ENCODE peak calls at places on chromosomes 6 and 20, in ten cellular contexts. G, I, F, P, Z, U, A, X, Q and E are unnamed samples.
A peak's percentile ranks its signal among the peaks of the same experiment; 100 is the strongest.

GRCh38 chr6:113894712-113895674 is 37.8 kb downstream of the MARCKS start:
- DNase-seq in G (no peak), I (no peak), F (peak; percentile 46), P (no peak), Z (peak; percentile 67), U (peak; percentile 44), A (no peak), X (no peak), Q (no peak), E (no peak)

GRCh38 chr6:134176283-134176975 is 124.0 kb upstream of the SLC2A12 start:
- DNase-seq in G (peak; percentile 49), I (peak; percentile 68), F (peak; percentile 18), P (peak; percentile 69), Z (peak; percentile 71), U (peak; percentile 58), A (no peak), X (no peak), Q (no peak), E (peak; percentile 73)

GRCh38 chr20:37734228-37734980 is 40.6 kb downstream of the CTNNBL1 start:
- DNase-seq in G (no peak), I (no peak), F (peak; percentile 90), P (no peak), Z (peak; percentile 75), U (peak; percentile 63), A (peak; percentile 17), X (peak; percentile 37), Q (no peak), E (peak; percentile 71)

GRCh38 chr6:25499851-25500250 is 152.2 kb upstream of the SCGN start:
- DNase-seq in G (no peak), I (no peak), F (no peak), P (no peak), Z (peak; percentile 72), U (peak; percentile 25), A (no peak), X (no peak), Q (no peak), E (peak; percentile 25)

GRCh38 chr6:22886881-22887581 is 317.7 kb downstream of the HDGFL1 start:
- DNase-seq in G (no peak), I (no peak), F (no peak), P (no peak), Z (peak; percentile 96), U (peak; percentile 75), A (peak; percentile 60), X (no peak), Q (no peak), E (peak; percentile 59)

GRCh38 chr20:8272758-8273157 is 140.7 kb downstream of the PLCB1 start:
- DNase-seq in G (no peak), I (no peak), F (no peak), P (no peak), Z (no peak), U (no peak), A (no peak), X (no peak), Q (no peak), E (no peak)

GRCh38 chr20:24646331-24646730 is 176.9 kb downstream of the SYNDIG1 start:
- DNase-seq in G (no peak), I (no peak), F (no peak), P (no peak), Z (no peak), U (no peak), A (no peak), X (no peak), Q (no peak), E (no peak)

GRCh38 chr6:166955865-166956443 is 396 bp downstream of the RNASET2 start:
- DNase-seq in G (no peak), I (peak; percentile 59), F (no peak), P (peak; percentile 87), Z (peak; percentile 43), U (no peak), A (peak; percentile 45), X (no peak), Q (no peak), E (peak; percentile 28)

GRCh38 chr6:151763938-151764680 is 43.4 kb upstream of the ESR1 start:
- DNase-seq in G (peak; percentile 95), I (peak; percentile 94), F (peak; percentile 89), P (peak; percentile 90), Z (peak; percentile 87), U (peak; percentile 88), A (peak; percentile 46), X (peak; percentile 66), Q (peak; percentile 53), E (peak; percentile 91)

GRCh38 chr6:151762817-151763216 is 44.7 kb upstream of the ESR1 start:
- DNase-seq in G (no peak), I (no peak), F (no peak), P (no peak), Z (no peak), U (no peak), A (no peak), X (no peak), Q (no peak), E (no peak)

GRCh38 chr6:151765444-151765886 is 42.0 kb upstream of the ESR1 start:
- DNase-seq in G (peak; percentile 70), I (peak; percentile 56), F (peak; percentile 91), P (peak; percentile 66), Z (peak; percentile 88), U (peak; percentile 89), A (peak; percentile 63), X (peak; percentile 76), Q (peak; percentile 64), E (peak; percentile 94)

GRCh38 chr6:151760486-151760885 is 47.0 kb upstream of the ESR1 start:
- DNase-seq in G (no peak), I (no peak), F (no peak), P (no peak), Z (no peak), U (no peak), A (no peak), X (no peak), Q (no peak), E (no peak)

DNA sequence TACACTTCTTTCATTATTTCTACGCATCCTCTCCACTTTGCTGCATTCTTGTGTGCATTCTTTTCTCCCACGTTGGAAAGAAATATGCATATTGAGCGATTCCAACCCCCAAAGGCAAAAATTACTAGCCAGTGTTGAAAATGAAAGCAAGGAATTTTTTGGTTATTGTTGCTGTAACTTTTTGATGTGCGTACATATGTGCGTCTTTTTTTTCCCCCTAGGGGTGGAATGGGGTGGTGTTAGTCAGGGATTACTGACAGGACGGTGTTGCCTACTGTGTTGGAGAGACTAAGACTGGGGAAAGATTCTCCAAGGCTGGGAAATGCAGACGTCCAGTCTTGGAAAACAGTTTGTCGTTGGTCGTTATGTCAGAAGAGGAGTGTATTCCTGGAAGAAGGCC is 44.2 kb upstream of the ESR1 start:
- DNase-seq in G (no peak), I (no peak), F (peak; percentile 69), P (peak; percentile 34), Z (peak; percentile 28), U (peak; percentile 67), A (no peak), X (no peak), Q (no peak), E (peak; percentile 70)
- H3K4me3 ChIP-seq in G (peak overlapping the region; percentile 21), I (no peak overlapping the region), F (peak overlapping the region; percentile 29), P (no peak overlapping the region), Z (peak overlapping the region; percentile 32), U (peak overlapping the region; percentile 49), A (no peak overlapping the region), X (peak overlapping the region; percentile 35), Q (no peak overlapping the region), E (peak overlapping the region; percentile 52)

DNA sequence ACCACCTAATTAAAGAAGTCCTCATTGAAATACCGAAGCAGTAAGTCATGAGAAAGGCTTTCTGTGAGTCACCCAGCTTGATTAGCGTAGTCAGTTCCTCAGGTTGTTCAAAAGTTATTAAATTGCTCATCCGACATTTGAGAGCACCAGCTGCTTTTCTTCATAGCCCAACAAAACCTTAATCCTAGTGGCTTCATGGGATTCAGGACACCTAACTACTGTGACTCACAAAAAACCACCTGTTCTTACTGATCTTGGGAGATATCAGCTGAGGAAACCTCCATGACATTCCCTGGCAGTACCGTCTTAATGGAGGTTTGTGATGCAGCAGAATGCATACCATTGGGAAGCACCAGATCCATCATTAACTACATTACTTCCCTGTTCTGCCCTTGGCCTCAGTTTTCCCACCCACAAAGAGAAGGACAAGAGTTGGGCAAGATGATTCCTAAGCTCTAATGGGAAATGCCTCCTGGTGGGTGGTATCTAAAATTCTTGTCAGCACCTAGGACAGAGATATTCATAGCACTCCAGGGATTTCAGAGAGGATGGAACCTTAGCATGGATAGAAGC is 103.8 kb downstream of the KHDC1L start:
- DNase-seq in G (no peak), I (no peak), F (peak; percentile 47), P (no peak), Z (peak; percentile 77), U (peak; percentile 56), A (no peak), X (peak; percentile 29), Q (no peak), E (peak; percentile 29)
- TF ChIP-seq CTCF in G (no peak), I (no peak), F (peak; percentile 21), P (no peak), Z (no peak), U (peak; percentile 31), A (no peak), X (peak; percentile 38), Q (no peak), E (peak; percentile 38)

DNA sequence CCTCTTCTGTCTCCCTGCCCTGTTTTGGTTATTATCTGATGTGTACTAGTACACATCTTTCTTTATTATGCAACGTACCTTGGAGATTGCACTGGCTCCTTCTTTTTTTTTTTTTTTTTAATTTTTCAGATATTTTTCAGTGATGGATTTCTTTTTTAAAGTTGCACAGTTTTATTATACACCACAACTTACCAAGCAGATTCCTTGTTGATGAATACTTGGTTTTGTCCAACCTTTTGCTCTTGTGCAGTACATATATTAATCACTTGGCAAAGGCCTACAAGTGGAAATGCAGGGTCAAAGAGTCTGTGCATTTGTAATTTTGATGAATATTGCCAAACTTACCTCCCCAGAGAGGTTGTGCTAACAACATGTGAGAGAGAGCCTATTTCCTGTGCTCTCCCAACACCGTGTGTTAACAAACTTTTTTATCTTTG is 50.1 kb upstream of the RNF24 start:
- DNase-seq in G (no peak), I (no peak), F (peak; percentile 100), P (no peak), Z (peak; percentile 87), U (peak; percentile 96), A (no peak), X (peak; percentile 89), Q (no peak), E (peak; percentile 95)
- H3K4me3 ChIP-seq in G (no peak overlapping the region), I (no peak overlapping the region), F (no peak overlapping the region), P (no peak overlapping the region), Z (no peak overlapping the region), U (no peak overlapping the region), A (no peak overlapping the region), X (no peak overlapping the region), Q (no peak overlapping the region), E (no peak overlapping the region)

DNA sequence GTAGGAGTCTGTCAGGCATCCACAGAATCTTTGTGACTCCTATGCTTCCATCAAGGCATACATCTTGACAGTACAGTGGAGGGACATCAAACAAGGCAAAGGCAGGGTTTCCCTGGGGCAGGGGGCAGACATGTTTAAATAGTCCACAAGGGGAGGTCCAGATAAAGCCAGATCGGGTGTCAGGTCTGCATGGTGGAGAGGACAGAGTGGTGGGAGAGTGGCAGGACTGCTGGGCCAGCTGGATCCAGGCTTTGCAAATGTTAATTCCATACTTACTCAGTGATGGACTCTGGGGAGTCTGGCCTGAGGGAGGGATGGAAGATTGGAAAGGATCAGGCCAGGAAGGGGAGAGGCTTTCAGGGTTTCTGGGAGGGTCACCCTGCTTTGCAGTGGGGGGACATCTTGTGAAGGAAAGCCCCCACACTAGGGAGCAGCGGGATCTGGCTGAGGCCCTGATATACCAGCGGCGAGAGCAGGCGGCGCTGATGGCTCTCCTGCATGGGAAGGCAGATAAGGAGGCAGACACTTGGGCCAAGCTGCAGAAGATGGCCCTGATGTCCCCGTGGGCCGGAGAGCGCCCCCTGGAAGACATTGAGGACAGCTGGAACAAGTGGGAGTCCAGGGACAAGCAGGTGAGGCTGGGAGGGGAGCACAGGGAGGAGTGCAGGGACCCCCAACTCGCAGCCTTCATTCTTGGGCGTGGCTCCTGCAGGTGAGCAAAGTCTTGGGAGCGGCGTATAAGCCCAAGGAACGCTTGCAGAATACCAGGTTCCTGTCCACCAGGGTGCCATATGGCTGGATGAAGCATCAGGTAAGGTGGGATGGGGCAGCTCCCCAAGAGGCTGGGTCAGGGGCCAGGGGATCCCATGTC is 44.6 kb downstream of the SUN5 start:
- DNase-seq in G (no peak), I (no peak), F (no peak), P (no peak), Z (no peak), U (no peak), A (no peak), X (no peak), Q (no peak), E (no peak)
- TF ChIP-seq CTCF in G (no peak), I (no peak), F (no peak), P (no peak), Z (no peak), U (no peak), A (no peak), X (no peak), Q (no peak), E (no peak)